ENCODE peak calls at places on chromosomes 1 and 21, in nine cellular contexts. T is mammary epithelial cell; Z is right cardiac atrium; B is cardiac fibroblast; W is heart left ventricle; Q is AG10803; P is CD4-positive, alpha-beta memory T cell; S is skeletal muscle cell; X is uterus. M is an unnamed sample.

GRCh38 chr1:58754683-58755467 is 29.0 kb downstream of the JUN start:
- DNase-seq in T (no peak), Z (no peak), B (no peak), W (no peak), Q (no peak), P (peak), S (no peak), X (no peak), M (no peak)

GRCh38 chr1:1630965-1631792 is 794 bp upstream of the MMP23B start:
- DNase-seq in T (no peak), Z (peak), B (peak), W (peak), Q (peak), P (no peak), S (no peak), X (peak), M (no peak)

GRCh38 chr1:84946631-84947030 is 50.3 kb downstream of the MCOLN2 start:
- DNase-seq in T (no peak), Z (no peak), B (peak), W (no peak), Q (peak), P (no peak), S (no peak), X (no peak), M (peak)

GRCh38 chr1:183039985-183040447 is 16.8 kb downstream of the LAMC1 start:
- DNase-seq in T (peak), Z (no peak), B (peak), W (no peak), Q (peak), P (no peak), S (peak), X (no peak), M (peak)

GRCh38 chr1:5161372-5161771 is 507.0 kb downstream of the AJAP1 start:
- DNase-seq in T (no peak), Z (no peak), B (no peak), W (no peak), Q (no peak), P (no peak), S (no peak), X (no peak), M (no peak)

GRCh38 chr1:218217040-218217439 is 68.1 kb upstream of the RRP15 start:
- DNase-seq in T (no peak), Z (no peak), B (no peak), W (no peak), Q (no peak), P (no peak), S (no peak), X (no peak), M (no peak)

GRCh38 chr1:247111636-247112478 is 7.7 kb upstream of the ZNF669 start:
- DNase-seq in T (no peak), Z (peak), B (peak), W (peak), Q (peak), P (no peak), S (no peak), X (peak), M (peak)

GRCh38 chr1:171751208-171751607 is 9.3 kb upstream of the VAMP4 start:
- DNase-seq in T (no peak), Z (no peak), B (no peak), W (no peak), Q (no peak), P (no peak), S (no peak), X (no peak), M (no peak)

GRCh38 chr1:112040891-112041740 is 51.6 kb upstream of the KCND3 start:
- DNase-seq in T (no peak), Z (no peak), B (no peak), W (no peak), Q (no peak), P (no peak), S (no peak), X (peak), M (no peak)

GRCh38 chr1:6447818-6448748 is 17.9 kb downstream of the TNFRSF25 start:
- DNase-seq in T (no peak), Z (no peak), B (no peak), W (no peak), Q (no peak), P (peak), S (no peak), X (no peak), M (no peak)
- H3K4me3 ChIP-seq in T (no peak), Z (no peak), B (no peak), W (no peak), Q (no peak), P (no peak), S (no peak), X (no peak), M (no peak)

DNA sequence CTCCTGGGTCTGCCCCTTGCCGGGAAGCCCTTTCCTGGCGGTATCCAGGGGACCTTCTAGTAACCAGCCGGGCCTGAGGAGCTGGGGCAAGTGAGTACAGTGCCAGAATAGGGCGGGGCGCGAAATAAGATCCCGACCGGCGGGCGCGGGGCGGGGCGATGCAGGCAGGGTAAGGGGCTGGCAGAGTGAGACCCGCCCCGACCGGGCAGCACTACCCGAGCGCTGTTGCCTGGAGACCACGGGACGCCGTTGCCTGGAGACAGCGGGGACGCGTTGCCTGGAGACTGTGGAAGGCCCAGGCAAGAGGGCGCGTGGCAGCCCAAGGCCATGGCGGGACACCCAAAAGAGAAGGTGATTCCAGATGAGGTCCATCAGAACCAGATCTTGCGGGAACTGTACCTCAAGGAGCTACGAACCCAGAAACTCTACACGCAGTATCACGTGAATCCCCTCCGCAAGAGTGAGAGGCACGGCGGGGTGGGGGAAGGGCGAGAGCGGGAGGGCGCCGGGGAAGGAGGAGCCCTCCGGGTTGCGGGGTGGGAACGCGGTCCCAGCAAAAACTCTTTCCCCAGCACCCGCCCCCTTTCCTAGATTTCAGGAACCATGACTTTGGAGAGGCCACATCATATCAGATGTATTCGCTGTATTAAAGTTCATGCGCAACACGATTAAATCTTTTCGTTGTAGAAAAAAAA is 24.3 kb downstream of the EBNA1BP2 start:
- DNase-seq in T (peak), Z (peak), B (peak), W (peak), Q (peak), P (peak), S (peak), X (peak), M (no peak)
- H3K4me3 ChIP-seq in T (peak), Z (peak), B (peak), W (peak), Q (peak), P (no peak), S (peak), X (peak), M (peak)

DNA sequence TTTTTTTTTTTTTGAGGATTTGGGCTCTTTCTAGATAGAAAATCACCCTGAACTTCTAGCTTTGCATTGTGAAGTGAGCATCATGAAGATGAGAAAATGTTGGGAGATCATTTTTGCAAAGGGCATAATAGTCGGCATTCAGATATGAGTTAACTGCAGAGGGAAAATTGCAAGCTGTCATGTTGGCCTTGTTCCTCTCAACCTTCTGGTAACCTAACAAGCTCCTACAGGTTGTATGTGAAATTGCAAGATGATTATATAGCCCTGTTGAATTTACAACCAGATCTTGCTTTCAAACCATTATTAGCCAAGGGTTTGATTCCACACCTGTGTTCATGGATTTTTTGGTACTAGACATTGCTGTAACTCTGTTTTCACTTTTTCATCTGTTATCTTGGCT is 2.2 kb downstream of the ELOA start:
- DNase-seq in T (peak), Z (no peak), B (peak), W (no peak), Q (peak), P (peak), S (no peak), X (no peak), M (no peak)
- H3K4me3 ChIP-seq in T (no peak), Z (no peak), B (no peak), W (peak), Q (peak), P (no peak), S (no peak), X (no peak), M (no peak)

GRCh38 chr1:203477748-203478147 is 2.1 kb downstream of the PRELP start:
- DNase-seq in T (no peak), Z (no peak), B (no peak), W (no peak), Q (no peak), P (no peak), S (no peak), X (no peak), M (no peak)
- H3K4me3 ChIP-seq in T (no peak), Z (peak), B (no peak), W (peak), Q (no peak), P (no peak), S (no peak), X (peak), M (no peak)

DNA sequence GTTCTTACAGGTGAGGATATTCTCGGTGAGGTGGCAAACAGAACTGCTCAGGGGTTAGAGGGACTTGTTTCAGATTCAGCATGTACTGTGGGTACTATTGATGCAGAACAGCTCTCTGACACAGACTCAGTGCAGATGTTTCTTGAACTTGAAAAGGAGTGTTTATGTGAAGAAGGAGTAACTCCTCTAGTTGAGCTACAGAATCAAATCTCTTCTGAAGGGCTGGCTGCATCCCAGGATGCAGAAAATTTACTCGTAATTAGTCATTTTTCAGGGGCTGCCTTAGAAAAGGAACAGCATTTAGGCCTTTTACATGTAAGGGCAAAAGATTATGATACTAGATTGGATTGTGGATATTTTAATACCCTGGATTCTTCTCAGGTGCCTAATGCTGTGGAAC is 79.9 kb upstream of the BMP8A start:
- DNase-seq in T (no peak), Z (no peak), B (peak), W (no peak), Q (no peak), P (no peak), S (no peak), X (no peak), M (no peak)
- H3K4me3 ChIP-seq in T (no peak), Z (peak), B (peak), W (peak), Q (peak), P (no peak), S (peak), X (peak), M (peak)

DNA sequence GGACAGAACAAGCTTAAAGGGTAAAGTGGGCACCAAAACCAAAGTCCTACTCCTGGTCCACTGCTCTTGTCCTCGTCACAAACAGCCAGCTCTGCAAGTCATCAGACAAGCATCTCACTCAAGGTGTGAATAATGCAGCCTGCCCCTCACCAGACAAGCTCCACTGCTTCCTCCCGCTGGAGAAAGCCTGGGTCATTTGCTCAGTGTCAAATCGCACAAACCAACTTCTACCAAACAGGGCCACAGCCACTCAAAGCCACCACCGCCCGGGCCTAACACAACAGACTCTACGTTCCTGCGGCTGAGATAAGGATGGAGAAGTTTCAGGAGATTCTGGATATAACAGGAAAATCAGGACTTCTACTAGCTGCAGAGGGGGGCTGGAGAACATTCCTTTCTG is 3.3 kb downstream of the SSBP3 start:
- DNase-seq in T (peak), Z (no peak), B (no peak), W (no peak), Q (no peak), P (no peak), S (no peak), X (no peak), M (no peak)
- H3K4me3 ChIP-seq in T (no peak), Z (no peak), B (no peak), W (peak), Q (no peak), P (no peak), S (no peak), X (no peak), M (peak)

DNA sequence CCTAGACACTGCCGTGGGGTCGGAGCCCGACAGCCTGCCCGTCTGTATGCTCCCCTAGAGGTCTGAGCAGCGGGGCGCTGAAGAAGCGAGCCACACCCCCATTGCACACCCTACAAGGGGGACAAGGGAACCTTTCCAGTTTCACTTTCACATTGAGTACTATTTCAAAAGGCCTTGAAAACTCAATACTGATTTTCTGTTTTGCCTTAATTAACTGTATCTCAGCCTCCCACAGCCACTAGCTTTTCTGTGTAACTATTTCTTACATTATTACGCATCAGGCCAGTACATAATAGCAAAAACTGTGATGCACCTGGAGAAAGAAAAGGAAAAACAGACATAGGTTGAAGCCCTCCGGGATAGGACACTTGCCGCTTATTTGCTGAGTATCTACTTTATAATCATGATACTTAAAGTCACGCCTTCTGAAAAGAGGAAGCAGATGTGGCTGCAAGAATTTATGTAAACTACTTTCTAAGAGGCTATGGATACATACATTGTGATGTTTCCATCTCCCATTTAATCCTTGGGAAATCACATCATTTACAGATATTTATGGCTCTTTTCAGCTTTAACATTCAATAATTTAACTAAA is 1719.5 kb downstream of the MRPL39 start:
- DNase-seq in T (no peak), Z (no peak), B (no peak), W (no peak), Q (no peak), P (peak), S (no peak), X (no peak), M (no peak)
- H3K4me3 ChIP-seq in T (no peak), Z (no peak), B (no peak), W (no peak), Q (no peak), P (no peak), S (no peak), X (no peak), M (no peak)

GRCh38 chr21:41370840-41371697 is 9.2 kb downstream of the MX2 start:
- DNase-seq in T (no peak), Z (no peak), B (no peak), W (no peak), Q (peak), P (no peak), S (no peak), X (no peak), M (no peak)
- H3K4me3 ChIP-seq in T (no peak), Z (no peak), B (no peak), W (no peak), Q (no peak), P (no peak), S (no peak), X (no peak), M (no peak)

GRCh38 chr1:212452323-212453155 is 19.8 kb downstream of the NENF start:
- DNase-seq in T (no peak), Z (peak), B (peak), W (peak), Q (peak), P (no peak), S (no peak), X (peak), M (no peak)
- H3K4me3 ChIP-seq in T (no peak), Z (no peak), B (no peak), W (no peak), Q (no peak), P (no peak), S (no peak), X (no peak), M (no peak)

GRCh38 chr1:224995602-224996001 is 66.1 kb downstream of the DNAH14 start:
- DNase-seq in T (no peak), Z (no peak), B (no peak), W (no peak), Q (no peak), P (no peak), S (no peak), X (no peak), M (no peak)

GRCh38 chr1:224988042-224988441 is 58.6 kb downstream of the DNAH14 start:
- DNase-seq in T (no peak), Z (no peak), B (no peak), W (no peak), Q (no peak), P (no peak), S (no peak), X (no peak), M (no peak)

GRCh38 chr1:224989615-224990014 is 60.1 kb downstream of the DNAH14 start:
- DNase-seq in T (no peak), Z (no peak), B (no peak), W (no peak), Q (no peak), P (no peak), S (no peak), X (no peak), M (no peak)
- H3K4me3 ChIP-seq in T (no peak), Z (no peak), B (no peak), W (no peak), Q (no peak), P (no peak), S (no peak), X (no peak), M (no peak)